ENCODE peak calls at places on chromosome 2, in nine cellular contexts. F is upper lobe of left lung, U is heart left ventricle, H is A549, S is IMR-90, R is Peyer's patch, C is sigmoid colon, Z is body of pancreas, X is transverse colon. V is an unnamed sample.

GRCh38 chr2:26529406-26530070 is 51.6 kb upstream of the OTOF start:
- DNase-seq in F (no peak), U (no peak), H (no peak), S (no peak), R (no peak), C (peak; percentile 35), Z (no peak), X (no peak), V (no peak)

GRCh38 chr2:10534514-10535250 is 86.6 kb upstream of the ODC1 start:
- DNase-seq in F (no peak), U (no peak), H (no peak), S (peak; percentile 45), R (no peak), C (peak; percentile 55), Z (no peak), X (no peak), V (peak; percentile 63)

GRCh38 chr2:238433941-238434845 is 7.5 kb downstream of the ASB1 start:
- DNase-seq in F (no peak), U (no peak), H (no peak), S (peak; percentile 96), R (no peak), C (no peak), Z (no peak), X (no peak), V (no peak)

GRCh38 chr2:179354296-179354695 is 89.7 kb upstream of the SESTD1 start:
- DNase-seq in F (no peak), U (no peak), H (no peak), S (no peak), R (no peak), C (no peak), Z (no peak), X (no peak), V (no peak)

GRCh38 chr2:235031686-235032373 is 80.0 kb downstream of the SH3BP4 start:
- DNase-seq in F (peak; percentile 58), U (peak; percentile 19), H (no peak), S (no peak), R (no peak), C (no peak), Z (no peak), X (no peak), V (no peak)

GRCh38 chr2:75959724-75960123 is 249.0 kb upstream of the GCFC2 start:
- DNase-seq in F (no peak), U (no peak), H (no peak), S (no peak), R (no peak), C (no peak), Z (no peak), X (no peak), V (no peak)

GRCh38 chr2:234816491-234816890 is 135.3 kb upstream of the SH3BP4 start:
- DNase-seq in F (no peak), U (no peak), H (no peak), S (no peak), R (no peak), C (no peak), Z (no peak), X (no peak), V (no peak)

GRCh38 chr2:77007668-77008067 is 514.5 kb downstream of the LRRTM4 start:
- DNase-seq in F (no peak), U (no peak), H (no peak), S (no peak), R (no peak), C (no peak), Z (no peak), X (no peak), V (no peak)

GRCh38 chr2:239827511-239827865 is 197.7 kb downstream of the NDUFA10 start:
- DNase-seq in F (no peak), U (peak; percentile 17), H (no peak), S (no peak), R (no peak), C (peak; percentile 43), Z (no peak), X (no peak), V (peak; percentile 62)

DNA sequence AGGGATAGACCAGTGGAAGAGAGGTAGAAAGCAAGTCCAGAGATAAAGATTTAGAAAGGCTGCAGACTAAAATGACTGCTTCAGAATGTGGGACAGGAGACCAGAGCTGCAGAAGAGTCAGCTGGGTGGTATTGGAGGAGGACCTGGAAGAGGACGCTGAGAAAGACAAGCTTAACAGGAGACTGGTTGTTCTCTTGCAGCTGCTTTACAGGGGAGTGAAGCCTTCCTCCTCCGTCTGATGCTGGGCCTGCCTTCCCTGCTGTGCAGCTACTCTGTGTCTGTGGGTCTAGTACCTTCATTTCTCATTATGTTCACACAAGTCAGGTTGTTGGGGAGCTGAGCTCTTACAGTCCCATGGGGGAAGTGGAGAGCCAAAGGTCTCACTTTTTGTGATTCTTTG is 35.7 kb downstream of the SPATS2L start:
- DNase-seq in F (no peak), U (no peak), H (no peak), S (no peak), R (no peak), C (no peak), Z (no peak), X (no peak), V (no peak)
- TF ChIP-seq CTCF in F (no peak), U (no peak), H (no peak), S (no peak), R (no peak), C (no peak), Z (no peak), X (no peak), V (no peak)

GRCh38 chr2:17646838-17647701 is 106.5 kb downstream of the SMC6 start:
- DNase-seq in F (no peak), U (no peak), H (no peak), S (no peak), R (no peak), C (no peak), Z (no peak), X (peak; percentile 64), V (no peak)

GRCh38 chr2:17644997-17645715 is 104.7 kb downstream of the VSNL1 start:
- DNase-seq in F (peak; percentile 11), U (no peak), H (no peak), S (peak; percentile 41), R (no peak), C (no peak), Z (no peak), X (no peak), V (no peak)

GRCh38 chr2:17638181-17638743 is 97.8 kb downstream of the VSNL1 start:
- DNase-seq in F (no peak), U (no peak), H (no peak), S (no peak), R (no peak), C (no peak), Z (no peak), X (no peak), V (no peak)

GRCh38 chr2:17646096-17646554 is 105.6 kb downstream of the VSNL1 start:
- DNase-seq in F (no peak), U (no peak), H (peak; percentile 41), S (peak; percentile 88), R (peak; percentile 35), C (no peak), Z (peak; percentile 75), X (peak; percentile 64), V (peak; percentile 72)

DNA sequence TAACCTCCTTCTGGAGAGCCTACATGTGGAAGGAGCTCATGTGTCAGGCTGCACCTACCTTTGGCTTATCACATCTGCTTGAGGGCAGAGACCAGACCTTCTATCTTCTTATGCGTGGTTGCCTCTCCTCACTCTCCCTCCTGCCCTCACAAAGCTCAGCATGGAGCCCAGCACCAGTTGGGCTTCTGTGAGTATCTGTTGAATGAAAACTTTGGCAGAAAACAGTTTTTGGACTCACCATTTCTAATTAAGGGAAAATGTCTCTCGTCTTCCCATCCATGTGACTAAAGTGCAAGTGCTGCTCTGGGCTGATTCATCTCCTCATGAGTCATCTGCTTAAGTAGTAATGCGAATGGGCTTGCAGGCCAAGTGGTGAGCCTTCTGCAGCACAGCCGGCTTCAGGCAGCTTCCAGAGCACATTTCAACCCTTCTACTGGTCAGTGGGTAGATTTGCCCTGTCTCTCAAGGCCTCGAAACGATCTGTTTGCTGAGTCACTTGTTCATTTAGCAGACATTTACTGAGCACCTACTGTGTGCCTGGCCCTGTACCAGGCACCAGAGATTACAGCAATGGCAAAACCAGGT is 102.6 kb downstream of the VSNL1 start:
- DNase-seq in F (no peak), U (no peak), H (peak; percentile 78), S (peak; percentile 98), R (no peak), C (peak; percentile 83), Z (peak; percentile 58), X (no peak), V (peak; percentile 58)
- H3K4me3 ChIP-seq in F (no peak overlapping the region), U (no peak overlapping the region), H (no peak overlapping the region), S (no peak overlapping the region), R (no peak overlapping the region), C (no peak overlapping the region), Z (no peak overlapping the region), X (no peak overlapping the region), V (no peak overlapping the region)

GRCh38 chr2:196420143-196420542 is 219.4 kb upstream of the CCDC150 start:
- DNase-seq in F (no peak), U (no peak), H (no peak), S (no peak), R (no peak), C (no peak), Z (no peak), X (no peak), V (no peak)

GRCh38 chr2:196410008-196410407 is 229.5 kb upstream of the CCDC150 start:
- DNase-seq in F (no peak), U (no peak), H (no peak), S (no peak), R (no peak), C (no peak), Z (no peak), X (no peak), V (no peak)

GRCh38 chr2:196413821-196414274 is 225.7 kb upstream of the CCDC150 start:
- DNase-seq in F (no peak), U (peak; percentile 17), H (no peak), S (no peak), R (no peak), C (no peak), Z (no peak), X (no peak), V (no peak)

DNA sequence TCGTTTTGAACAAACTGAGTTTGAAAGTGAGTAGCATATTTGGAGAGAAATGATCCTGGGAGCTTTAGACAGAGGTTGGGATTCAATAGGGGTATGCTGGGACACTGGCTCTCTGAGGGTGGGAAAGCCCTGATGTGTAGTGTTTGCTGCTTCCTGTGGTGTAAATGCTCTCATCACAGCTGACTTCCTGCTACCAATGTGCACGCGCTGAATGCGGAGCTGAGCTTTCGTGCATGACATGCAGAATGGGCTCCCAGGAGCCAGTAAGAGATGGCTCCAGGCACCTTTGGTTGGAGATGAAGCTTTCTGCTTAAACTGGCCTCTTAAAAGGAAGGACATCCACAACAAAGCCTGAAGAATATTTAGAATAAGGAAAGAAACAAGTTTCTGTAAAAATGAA is 224.1 kb upstream of the CCDC150 start:
- DNase-seq in F (no peak), U (no peak), H (no peak), S (no peak), R (no peak), C (no peak), Z (no peak), X (no peak), V (no peak)
- TF ChIP-seq POLR2A in F (no peak), U (no peak), H (no peak), S (no peak), R (no peak), C (no peak), Z (no peak), X (no peak), V (no peak)

DNA sequence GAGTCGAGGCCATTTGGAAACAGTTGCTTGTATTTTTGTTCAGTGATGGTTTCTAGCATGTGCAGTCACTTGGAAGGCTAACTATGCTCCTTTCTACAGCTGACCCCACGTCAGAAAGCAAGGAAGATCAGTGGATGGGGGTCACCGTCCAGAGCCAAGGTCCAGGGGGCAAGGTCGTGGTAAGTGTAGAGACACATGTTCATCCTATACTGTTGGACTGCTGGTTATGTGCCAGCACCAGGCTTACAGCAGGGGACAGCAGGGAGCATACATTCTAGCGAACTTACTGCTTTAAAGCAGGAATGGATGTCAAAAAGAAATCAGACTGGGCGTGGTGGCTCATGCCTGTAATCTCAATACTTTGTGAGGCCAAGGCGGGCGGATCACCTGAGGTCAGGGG is 40.0 kb downstream of the ITGA6 start:
- DNase-seq in F (no peak), U (no peak), H (no peak), S (no peak), R (no peak), C (no peak), Z (no peak), X (no peak), V (no peak)
- TF ChIP-seq CTCF in F (no peak), U (no peak), H (no peak), S (peak; percentile 18), R (peak; percentile 19), C (no peak), Z (no peak), X (no peak), V (no peak)